ENCODE peak calls at places on chromosome 2, in nine cellular contexts. A is left ventricle myocardium inferior; C is GM04503; L is activated T-cell treated with anti-CD3 and anti-CD28 coated beads, Interleukin-2, amount 50 U/mL, for 72 hours; X is hypothalamus; R is stimulated activated CD4-positive, alpha-beta T cell treated with anti-CD3 and anti-CD28 coated beads, Interleukin-1b, Interleukin-23, amount 100 ng/mL, for 24 hours; H is endothelial cell of umbilical vein; P is iris pigment epithelial cell; E is CD8-positive, alpha-beta T cell. N is an unnamed sample.
A peak's percentile ranks its signal among the peaks of the same experiment; 100 is the strongest.

GRCh38 chr2:27003003-27003402 is 29.8 kb upstream of the TMEM214 start:
- DNase-seq in A (no peak), C (no peak), L (no peak), X (no peak), R (no peak), H (no peak), P (no peak), E (no peak), N (no peak)

GRCh38 chr2:240955306-240956101 is 42.9 kb upstream of the SNED1 start:
- DNase-seq in A (no peak), C (no peak), L (no peak), X (no peak), R (no peak), H (no peak), P (no peak), E (no peak), N (no peak)

GRCh38 chr2:65390134-65390533 is 42.3 kb downstream of the SPRED2 start:
- DNase-seq in A (no peak), C (no peak), L (peak; percentile 25), X (no peak), R (no peak), H (no peak), P (no peak), E (no peak), N (no peak)

GRCh38 chr2:102100371-102101096 is 42.0 kb upstream of the IL1R1 start:
- DNase-seq in A (no peak), C (peak; percentile 78), L (peak; percentile 47), X (no peak), R (no peak), H (no peak), P (peak; percentile 61), E (no peak), N (no peak)

GRCh38 chr2:2573205-2573604 is 242.1 kb upstream of the MYT1L start:
- DNase-seq in A (no peak), C (no peak), L (no peak), X (no peak), R (no peak), H (no peak), P (no peak), E (no peak), N (no peak)

GRCh38 chr2:218002792-218003191 is at the start of gene TNS1:
- DNase-seq in A (peak; percentile 69), C (no peak), L (no peak), X (no peak), R (no peak), H (no peak), P (peak; percentile 50), E (no peak), N (no peak)

GRCh38 chr2:101119431-101119830 is 31.8 kb downstream of the TBC1D8 start:
- DNase-seq in A (peak; percentile 43), C (peak; percentile 28), L (no peak), X (no peak), R (no peak), H (no peak), P (peak; percentile 21), E (no peak), N (no peak)

GRCh38 chr2:238785528-238785860 is 62.4 kb upstream of the TWIST2 start:
- DNase-seq in A (no peak), C (no peak), L (no peak), X (no peak), R (no peak), H (no peak), P (no peak), E (no peak), N (no peak)

GRCh38 chr2:19860022-19860421 is 41.8 kb downstream of the TTC32 start:
- DNase-seq in A (peak; percentile 39), C (no peak), L (no peak), X (no peak), R (no peak), H (no peak), P (no peak), E (no peak), N (peak; percentile 36)

GRCh38 chr2:234308814-234309195 is 188.1 kb downstream of the ARL4C start:
- DNase-seq in A (no peak), C (no peak), L (peak; percentile 75), X (no peak), R (peak; percentile 41), H (peak; percentile 11), P (peak; percentile 66), E (peak; percentile 60), N (peak; percentile 63)

GRCh38 chr2:191645807-191646611 is 31.9 kb upstream of the NABP1 start:
- DNase-seq in A (no peak), C (no peak), L (no peak), X (no peak), R (no peak), H (no peak), P (no peak), E (no peak), N (no peak)

GRCh38 chr2:134660619-134661403 is 58.0 kb downstream of the TMEM163 start:
- DNase-seq in A (no peak), C (no peak), L (no peak), X (no peak), R (no peak), H (no peak), P (no peak), E (no peak), N (no peak)

GRCh38 chr2:64945973-64946736 is 43.0 kb upstream of the SLC1A4 start:
- DNase-seq in A (no peak), C (no peak), L (peak; percentile 85), X (no peak), R (peak; percentile 25), H (no peak), P (peak; percentile 56), E (peak; percentile 80), N (no peak)

GRCh38 chr2:109213646-109214417 is 84.8 kb downstream of the SH3RF3 start:
- DNase-seq in A (no peak), C (peak; percentile 26), L (peak; percentile 76), X (no peak), R (peak; percentile 20), H (peak; percentile 60), P (peak; percentile 94), E (peak; percentile 67), N (no peak)

GRCh38 chr2:159381574-159381973 is 95.1 kb upstream of the WDSUB1 start:
- DNase-seq in A (no peak), C (no peak), L (no peak), X (no peak), R (no peak), H (no peak), P (peak; percentile 11), E (no peak), N (no peak)

GRCh38 chr2:240818543-240819403 is 1.2 kb downstream of the KIF1A start:
- DNase-seq in A (peak; percentile 10), C (no peak), L (peak; percentile 20), X (no peak), R (no peak), H (no peak), P (no peak), E (peak; percentile 44), N (no peak)

GRCh38 chr2:185978634-185979405 is 240.2 kb downstream of the FSIP2 start:
- DNase-seq in A (no peak), C (peak; percentile 44), L (no peak), X (no peak), R (no peak), H (no peak), P (no peak), E (no peak), N (no peak)

GRCh38 chr2:40220177-40220925 is 231.5 kb downstream of the SLC8A1 start:
- DNase-seq in A (peak; percentile 22), C (no peak), L (no peak), X (no peak), R (no peak), H (no peak), P (no peak), E (no peak), N (no peak)

GRCh38 chr2:157747695-157748370 is 119.2 kb upstream of the ACVR1C start:
- DNase-seq in A (peak; percentile 25), C (peak; percentile 76), L (no peak), X (no peak), R (no peak), H (no peak), P (peak; percentile 74), E (no peak), N (peak; percentile 55)

GRCh38 chr2:69116438-69116837 is 103.5 kb downstream of the ANTXR1 start:
- DNase-seq in A (no peak), C (no peak), L (no peak), X (no peak), R (no peak), H (no peak), P (no peak), E (no peak), N (no peak)

GRCh38 chr2:38113999-38114708 is 38.2 kb upstream of the CYP1B1 start:
- DNase-seq in A (no peak), C (no peak), L (no peak), X (no peak), R (no peak), H (no peak), P (peak; percentile 88), E (no peak), N (no peak)

GRCh38 chr2:133171396-133172004 is 396.8 kb downstream of the NCKAP5 start:
- DNase-seq in A (no peak), C (peak; percentile 13), L (no peak), X (no peak), R (no peak), H (peak; percentile 79), P (peak; percentile 66), E (no peak), N (peak; percentile 43)

GRCh38 chr2:78676921-78677696 is 348.4 kb upstream of the REG3G start:
- DNase-seq in A (no peak), C (no peak), L (no peak), X (no peak), R (no peak), H (no peak), P (no peak), E (no peak), N (no peak)

GRCh38 chr2:136238552-136239346 is 120.8 kb upstream of the CXCR4 start:
- DNase-seq in A (no peak), C (no peak), L (peak; percentile 61), X (no peak), R (no peak), H (peak; percentile 89), P (peak; percentile 65), E (peak; percentile 72), N (no peak)

GRCh38 chr2:183088061-183088460 is 9.5 kb downstream of the DUSP19 start:
- DNase-seq in A (no peak), C (no peak), L (no peak), X (no peak), R (no peak), H (no peak), P (no peak), E (no peak), N (no peak)

GRCh38 chr2:221529943-221530652 is 42.0 kb downstream of the EPHA4 start:
- DNase-seq in A (no peak), C (peak; percentile 48), L (no peak), X (no peak), R (no peak), H (peak; percentile 89), P (peak; percentile 90), E (no peak), N (peak; percentile 63)

GRCh38 chr2:3112131-3112530 is 265.5 kb downstream of the EIPR1 start:
- DNase-seq in A (no peak), C (no peak), L (no peak), X (no peak), R (no peak), H (no peak), P (no peak), E (no peak), N (no peak)

GRCh38 chr2:126700073-126700581 is 44.2 kb downstream of the GYPC start:
- DNase-seq in A (no peak), C (no peak), L (no peak), X (no peak), R (no peak), H (no peak), P (peak; percentile 23), E (no peak), N (no peak)

GRCh38 chr2:217801711-217802110 is 201.1 kb downstream of the TNS1 start:
- DNase-seq in A (peak; percentile 15), C (no peak), L (no peak), X (no peak), R (no peak), H (no peak), P (no peak), E (no peak), N (no peak)

GRCh38 chr2:39431592-39432316 is 5.3 kb downstream of the MAP4K3 start:
- DNase-seq in A (no peak), C (no peak), L (no peak), X (no peak), R (no peak), H (no peak), P (peak; percentile 86), E (no peak), N (no peak)

GRCh38 chr2:231482806-231483391 is 18.6 kb upstream of the NCL start:
- DNase-seq in A (peak; percentile 80), C (no peak), L (peak; percentile 85), X (peak; percentile 36), R (peak; percentile 55), H (peak; percentile 75), P (peak; percentile 44), E (peak; percentile 86), N (no peak)

N was measured in AG04450.